ENCODE peak calls at places on chromosomes 12 and 14, in seven cellular contexts. G, P, T, V, M, I and Y are unnamed samples.

GRCh38 chr14:88985654-88986053 is 161.2 kb downstream of the TTC8 start:
- DNase-seq in G (peak; percentile 22), P (no peak), T (no peak), V (no peak), M (no peak), I (no peak), Y (no peak)

GRCh38 chr12:127928178-127928577 is 338.8 kb upstream of the TMEM132C start:
- DNase-seq in G (no peak), P (no peak), T (no peak), V (no peak), M (no peak), I (no peak), Y (no peak)

GRCh38 chr14:53106768-53107167 is 46.4 kb downstream of the DDHD1 start:
- DNase-seq in G (no peak), P (no peak), T (no peak), V (no peak), M (no peak), I (no peak), Y (no peak)

GRCh38 chr14:80212025-80212402 is 710 bp upstream of the DIO2 start:
- DNase-seq in G (peak; percentile 80), P (no peak), T (peak; percentile 67), V (peak; percentile 94), M (no peak), I (peak; percentile 68), Y (peak; percentile 33)

GRCh38 chr12:96427269-96427729 is 27.1 kb upstream of the CDK17 start:
- DNase-seq in G (peak; percentile 100), P (peak; percentile 37), T (peak; percentile 100), V (peak; percentile 86), M (peak; percentile 46), I (peak; percentile 90), Y (peak; percentile 11)

GRCh38 chr14:38808734-38809455 is 294.1 kb downstream of the SEC23A start:
- DNase-seq in G (no peak), P (peak; percentile 32), T (no peak), V (peak; percentile 53), M (no peak), I (no peak), Y (no peak)

GRCh38 chr14:23056257-23056955 is 914 bp downstream of the CDH24 start:
- DNase-seq in G (peak; percentile 84), P (peak; percentile 87), T (peak; percentile 65), V (peak; percentile 93), M (no peak), I (peak; percentile 74), Y (peak; percentile 77)

GRCh38 chr12:131620946-131621681 is 89.8 kb upstream of the SFSWAP start:
- DNase-seq in G (no peak), P (no peak), T (no peak), V (no peak), M (no peak), I (no peak), Y (no peak)

GRCh38 chr14:83842536-83842935 is 1687.4 kb upstream of the FLRT2 start:
- DNase-seq in G (no peak), P (no peak), T (no peak), V (no peak), M (no peak), I (no peak), Y (no peak)

GRCh38 chr12:69284131-69284530 is 44.8 kb downstream of the CPSF6 start:
- DNase-seq in G (peak; percentile 81), P (peak; percentile 85), T (peak; percentile 70), V (peak; percentile 88), M (peak; percentile 34), I (peak; percentile 78), Y (peak; percentile 12)

DNA sequence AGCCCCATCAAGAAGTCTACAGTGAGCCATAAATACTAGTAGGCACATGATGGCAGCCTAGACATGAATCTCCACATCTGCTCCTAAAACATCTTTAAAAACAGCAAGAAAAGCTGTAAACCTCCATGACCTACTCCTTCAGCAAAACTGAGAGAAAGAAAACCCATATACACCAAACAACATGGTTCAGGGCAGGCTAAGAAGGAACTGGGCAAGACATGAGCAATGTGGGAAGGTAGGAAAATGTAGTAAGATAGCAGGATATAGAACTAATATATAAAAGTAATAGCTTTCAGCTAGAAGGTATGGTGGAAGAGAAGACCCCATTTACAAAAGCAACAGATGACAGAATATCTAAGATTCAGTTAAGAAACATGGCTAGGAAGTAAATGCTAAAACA is 88.8 kb downstream of the RPS6KA5 start:
- DNase-seq in G (no peak), P (no peak), T (no peak), V (no peak), M (no peak), I (no peak), Y (no peak)
- H3K18ac ChIP-seq in G (no peak overlapping the region), P (no peak overlapping the region), T (no peak overlapping the region), V (no peak overlapping the region), M (no peak overlapping the region), I (no peak overlapping the region), Y (no peak overlapping the region)

DNA sequence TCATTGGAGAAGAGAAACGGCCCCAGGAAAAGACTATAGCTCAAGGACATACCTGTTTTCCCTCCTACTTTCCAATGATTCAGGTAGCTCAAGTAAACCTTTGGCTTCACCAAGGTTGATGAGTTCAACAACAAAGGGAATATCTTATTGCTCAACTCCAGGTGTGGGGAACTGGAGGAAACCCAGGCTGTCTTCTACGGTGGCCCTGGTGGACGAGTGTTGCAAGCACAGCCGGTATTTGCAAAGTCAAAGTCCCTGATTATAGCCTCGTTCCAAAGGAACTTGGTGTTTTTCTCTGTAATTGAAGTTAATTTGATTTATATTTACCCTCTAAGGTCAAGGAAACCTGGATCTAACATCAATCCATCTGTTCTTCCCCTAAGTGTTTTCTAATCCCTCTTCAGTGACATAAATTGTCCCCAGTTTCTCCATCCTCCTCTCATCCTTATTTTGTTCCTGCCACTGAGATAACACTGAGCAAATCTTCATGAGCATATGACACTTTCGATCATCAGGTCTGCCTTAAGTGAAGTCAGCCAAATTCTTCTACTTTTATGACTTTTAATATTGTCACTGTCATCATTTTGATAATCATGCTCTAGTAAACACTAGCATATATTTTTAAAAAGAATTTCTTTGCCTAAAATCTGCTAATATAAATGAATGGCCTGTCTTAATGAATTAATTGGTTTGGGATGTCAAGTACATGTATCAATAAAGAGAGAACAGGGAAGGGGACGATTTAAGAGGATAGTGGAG is 174.6 kb upstream of the TBX3 start:
- DNase-seq in G (no peak), P (peak; percentile 60), T (no peak), V (peak; percentile 66), M (no peak), I (peak; percentile 11), Y (no peak)
- H3K18ac ChIP-seq in G (no peak overlapping the region), P (no peak overlapping the region), T (no peak overlapping the region), V (no peak overlapping the region), M (no peak overlapping the region), I (no peak overlapping the region), Y (no peak overlapping the region)

GRCh38 chr12:1855241-1855640 is 34.9 kb downstream of the LRTM2 start:
- DNase-seq in G (no peak), P (peak; percentile 27), T (peak; percentile 9), V (peak; percentile 46), M (no peak), I (no peak), Y (peak; percentile 11)
- H3K18ac ChIP-seq in G (no peak overlapping the region), P (no peak overlapping the region), T (no peak overlapping the region), V (no peak overlapping the region), M (no peak overlapping the region), I (no peak overlapping the region), Y (no peak overlapping the region)

GRCh38 chr12:107612508-107612907 is 73.1 kb upstream of the PWP1 start:
- DNase-seq in G (peak; percentile 9), P (no peak), T (peak; percentile 67), V (no peak), M (no peak), I (no peak), Y (no peak)

GRCh38 chr12:107605293-107605692 is 80.3 kb upstream of the PWP1 start:
- DNase-seq in G (no peak), P (no peak), T (no peak), V (no peak), M (no peak), I (no peak), Y (no peak)

GRCh38 chr12:107607464-107608392 is 77.9 kb upstream of the PWP1 start:
- DNase-seq in G (peak; percentile 56), P (peak; percentile 94), T (peak; percentile 70), V (peak; percentile 84), M (peak; percentile 76), I (peak; percentile 80), Y (peak; percentile 82)

DNA sequence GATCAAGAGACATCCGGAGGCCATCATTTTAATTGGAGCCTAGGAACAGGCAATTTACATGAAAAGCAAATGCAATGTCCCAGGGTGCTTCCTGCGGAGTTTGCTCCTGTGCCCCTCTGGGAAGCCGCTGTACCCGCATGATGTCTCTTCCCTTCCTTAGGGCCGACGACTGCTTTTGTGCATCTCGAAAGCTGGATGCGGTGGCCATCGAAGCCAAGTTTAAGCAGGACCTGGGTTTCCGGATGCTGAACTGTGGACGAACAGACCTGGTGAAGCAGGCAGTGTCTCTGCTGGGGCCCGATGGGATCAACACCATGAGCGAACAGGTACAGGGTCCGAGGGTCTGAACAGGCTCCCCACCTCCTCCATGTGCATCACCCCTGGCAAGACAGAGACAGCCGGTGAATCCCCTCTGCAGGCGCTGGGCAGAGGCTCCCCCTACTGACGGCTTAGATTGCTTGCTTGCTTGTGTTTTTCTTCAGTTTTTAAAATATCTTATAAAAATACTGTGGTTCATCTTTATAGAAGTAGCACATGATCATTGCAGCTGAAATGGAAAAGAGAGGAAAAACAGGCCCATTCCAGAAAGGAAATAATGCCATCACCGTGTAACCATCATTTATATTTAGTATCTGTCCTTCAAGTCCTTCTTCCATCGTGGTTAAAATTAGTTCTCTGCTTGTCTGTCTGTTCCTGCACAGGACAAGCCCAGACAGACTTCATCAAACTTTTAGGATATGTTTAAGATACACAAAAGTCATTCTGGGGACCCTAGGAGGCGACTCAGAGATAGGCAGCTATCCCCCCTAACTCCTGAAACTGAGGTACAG is 75.4 kb upstream of the PWP1 start:
- DNase-seq in G (peak; percentile 32), P (peak; percentile 85), T (peak; percentile 48), V (peak; percentile 66), M (peak; percentile 62), I (no peak), Y (peak; percentile 38)
- H3K18ac ChIP-seq in G (no peak overlapping the region), P (peak overlapping the region; percentile 73), T (no peak overlapping the region), V (no peak overlapping the region), M (no peak overlapping the region), I (no peak overlapping the region), Y (peak overlapping the region; percentile 67)

GRCh38 chr14:40053396-40053795 is 621.2 kb upstream of the FBXO33 start:
- DNase-seq in G (no peak), P (no peak), T (no peak), V (no peak), M (no peak), I (no peak), Y (no peak)

DNA sequence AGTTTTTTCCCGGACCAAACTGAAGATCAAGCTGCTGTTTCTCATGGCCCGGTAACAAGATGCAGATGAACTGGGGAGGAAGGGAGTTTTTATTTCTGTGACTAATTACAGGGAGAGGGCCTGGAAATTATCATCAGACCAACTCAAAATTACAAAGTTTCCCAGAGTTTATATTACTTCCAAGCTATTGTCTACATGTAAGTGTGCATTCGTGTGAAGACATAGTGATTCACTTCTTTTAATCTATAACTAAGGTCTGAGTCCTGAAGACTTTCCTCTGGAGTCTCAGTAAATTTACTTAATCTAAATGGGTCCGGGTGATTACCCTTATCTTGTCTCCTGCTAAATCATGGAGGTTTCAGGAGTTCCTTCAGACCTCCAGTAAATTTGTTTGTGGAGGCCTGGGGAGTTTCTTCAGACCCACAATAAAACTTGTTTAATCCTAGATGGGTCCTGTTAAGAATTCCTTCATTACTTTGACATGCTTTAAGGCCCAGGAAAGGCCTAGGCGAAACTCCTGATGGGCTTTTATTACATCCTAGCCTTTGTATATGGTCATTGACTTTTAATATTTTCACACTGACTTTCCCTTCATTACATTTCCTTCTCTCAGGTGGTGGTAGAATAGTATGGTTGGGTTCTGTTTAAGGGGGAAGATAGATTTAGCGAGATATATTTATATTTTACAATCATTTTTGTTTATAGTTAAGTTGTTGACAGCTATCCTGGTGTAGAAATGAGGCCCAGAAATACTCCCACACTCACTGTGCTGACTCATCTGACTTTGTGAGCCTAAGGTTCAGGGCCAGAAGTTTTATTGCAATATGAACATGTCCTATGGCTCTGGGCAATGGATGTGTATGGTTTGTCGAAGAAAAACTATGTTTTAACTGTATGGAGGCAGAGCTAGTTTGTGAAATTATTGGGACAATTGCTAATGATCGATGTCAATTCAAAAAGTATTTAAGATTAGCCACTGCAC is 627.0 kb upstream of the FBXO33 start:
- DNase-seq in G (peak; percentile 37), P (no peak), T (no peak), V (peak; percentile 13), M (no peak), I (no peak), Y (no peak)
- H3K18ac ChIP-seq in G (no peak overlapping the region), P (no peak overlapping the region), T (no peak overlapping the region), V (no peak overlapping the region), M (no peak overlapping the region), I (no peak overlapping the region), Y (no peak overlapping the region)